ENCODE peak calls at places on chromosomes 5 and 9, in eight cellular contexts. One of them, this sample, is unnamed.

GRCh38 chr5:99614888-99615287 is 686.1 kb upstream of the CHD1 start:
- DNase-seq in astrocyte of the spinal cord: no peak
- DNase-seq in neural progenitor cell: no peak
- DNase-seq in Panc1: no peak
- DNase-seq in gastrocnemius medialis: no peak
- DNase-seq in AG04450: no peak
- DNase-seq in stomach: no peak
- DNase-seq in foreskin fibroblast: no peak
- DNase-seq in this sample: no peak

GRCh38 chr5:90549729-90550275 is 8.8 kb upstream of the ADGRV1 start:
- DNase-seq in gastrocnemius medialis: no peak
- DNase-seq in astrocyte of the spinal cord: no peak
- DNase-seq in foreskin fibroblast: no peak
- DNase-seq in stomach: no peak
- DNase-seq in AG04450: no peak
- DNase-seq in Panc1: no peak
- DNase-seq in neural progenitor cell: no peak
- DNase-seq in this sample: no peak

GRCh38 chr5:135466178-135467050 is 14.3 kb upstream of the TIFAB start:
- DNase-seq in AG04450: no peak
- DNase-seq in gastrocnemius medialis: peak; percentile 52
- DNase-seq in neural progenitor cell: peak; percentile 93
- DNase-seq in astrocyte of the spinal cord: peak; percentile 66
- DNase-seq in foreskin fibroblast: peak; percentile 87
- DNase-seq in stomach: peak; percentile 80
- DNase-seq in Panc1: no peak
- DNase-seq in this sample: peak; percentile 96

GRCh38 chr5:40681351-40682311 is 1.9 kb downstream of the PTGER4 start:
- DNase-seq in AG04450: no peak
- DNase-seq in astrocyte of the spinal cord: peak; percentile 42
- DNase-seq in stomach: peak; percentile 44
- DNase-seq in neural progenitor cell: peak; percentile 63
- DNase-seq in foreskin fibroblast: peak; percentile 73
- DNase-seq in Panc1: no peak
- DNase-seq in gastrocnemius medialis: no peak
- DNase-seq in this sample: peak; percentile 59

GRCh38 chr5:66223637-66224036 is 79.5 kb downstream of the SREK1 start:
- DNase-seq in AG04450: no peak
- DNase-seq in foreskin fibroblast: no peak
- DNase-seq in neural progenitor cell: no peak
- DNase-seq in astrocyte of the spinal cord: no peak
- DNase-seq in gastrocnemius medialis: no peak
- DNase-seq in Panc1: no peak
- DNase-seq in stomach: no peak
- DNase-seq in this sample: peak; percentile 36

GRCh38 chr5:119435436-119436132 is 16.7 kb upstream of the HSD17B4 start:
- DNase-seq in astrocyte of the spinal cord: peak; percentile 59
- DNase-seq in neural progenitor cell: peak; percentile 68
- DNase-seq in gastrocnemius medialis: no peak
- DNase-seq in foreskin fibroblast: peak; percentile 75
- DNase-seq in AG04450: peak; percentile 23
- DNase-seq in Panc1: no peak
- DNase-seq in stomach: peak; percentile 79
- DNase-seq in this sample: no peak

GRCh38 chr9:94853887-94854286 is 127.4 kb downstream of the AOPEP start:
- DNase-seq in astrocyte of the spinal cord: peak; percentile 34
- DNase-seq in foreskin fibroblast: no peak
- DNase-seq in AG04450: no peak
- DNase-seq in Panc1: no peak
- DNase-seq in gastrocnemius medialis: no peak
- DNase-seq in stomach: no peak
- DNase-seq in neural progenitor cell: no peak
- DNase-seq in this sample: no peak

GRCh38 chr5:6742081-6742758 is 29.0 kb downstream of the TENT4A start:
- DNase-seq in Panc1: no peak
- DNase-seq in foreskin fibroblast: no peak
- DNase-seq in AG04450: no peak
- DNase-seq in stomach: no peak
- DNase-seq in neural progenitor cell: no peak
- DNase-seq in astrocyte of the spinal cord: no peak
- DNase-seq in gastrocnemius medialis: no peak
- DNase-seq in this sample: no peak

GRCh38 chr9:7735311-7735710 is 64.3 kb downstream of the DMAC1 start:
- DNase-seq in foreskin fibroblast: no peak
- DNase-seq in AG04450: no peak
- DNase-seq in Panc1: no peak
- DNase-seq in neural progenitor cell: no peak
- DNase-seq in astrocyte of the spinal cord: no peak
- DNase-seq in gastrocnemius medialis: no peak
- DNase-seq in stomach: no peak
- DNase-seq in this sample: no peak

GRCh38 chr5:38291355-38291754 is 33.0 kb downstream of the EGFLAM start:
- DNase-seq in foreskin fibroblast: no peak
- DNase-seq in gastrocnemius medialis: no peak
- DNase-seq in neural progenitor cell: no peak
- DNase-seq in astrocyte of the spinal cord: no peak
- DNase-seq in AG04450: no peak
- DNase-seq in Panc1: no peak
- DNase-seq in stomach: no peak
- DNase-seq in this sample: no peak

GRCh38 chr9:21294325-21294724 is 10.8 kb downstream of the IFNA5 start:
- DNase-seq in Panc1: peak; percentile 42
- DNase-seq in gastrocnemius medialis: no peak
- DNase-seq in stomach: no peak
- DNase-seq in neural progenitor cell: no peak
- DNase-seq in foreskin fibroblast: peak; percentile 51
- DNase-seq in astrocyte of the spinal cord: peak; percentile 46
- DNase-seq in AG04450: no peak
- DNase-seq in this sample: no peak

GRCh38 chr5:38009754-38010386 is 170.0 kb upstream of the GDNF start:
- DNase-seq in AG04450: no peak
- DNase-seq in stomach: no peak
- DNase-seq in Panc1: no peak
- DNase-seq in foreskin fibroblast: no peak
- DNase-seq in gastrocnemius medialis: no peak
- DNase-seq in astrocyte of the spinal cord: no peak
- DNase-seq in neural progenitor cell: no peak
- DNase-seq in this sample: no peak

DNA sequence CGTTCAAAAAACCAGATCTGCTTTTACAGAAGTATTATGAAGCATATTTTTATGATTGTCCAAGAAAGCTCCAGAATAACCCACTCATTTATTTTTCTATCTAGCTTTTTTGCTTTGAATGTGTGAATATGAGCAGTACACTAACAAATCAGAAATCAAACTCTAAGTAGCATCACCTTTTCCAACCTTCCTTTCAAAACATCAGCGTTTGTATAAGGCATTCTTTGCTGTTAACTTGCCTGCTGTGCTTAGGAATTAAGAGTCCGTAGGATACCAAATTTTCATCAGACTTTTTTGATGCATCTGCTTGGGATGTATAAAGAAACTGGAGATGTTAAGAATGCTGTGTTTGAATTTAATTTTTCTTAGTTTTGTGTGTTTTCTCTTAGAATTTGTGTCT is 3.8 kb downstream of the TLE4 start:
- DNase-seq in stomach: no peak
- DNase-seq in gastrocnemius medialis: no peak
- DNase-seq in Panc1: no peak
- DNase-seq in AG04450: no peak
- DNase-seq in astrocyte of the spinal cord: no peak
- DNase-seq in foreskin fibroblast: no peak
- DNase-seq in neural progenitor cell: peak; percentile 39
- DNase-seq in this sample: no peak
- H3K4me3 ChIP-seq in stomach: peak overlapping the region; percentile 13
- H3K4me3 ChIP-seq in gastrocnemius medialis: no peak overlapping the region
- H3K4me3 ChIP-seq in Panc1: no peak overlapping the region
- H3K4me3 ChIP-seq in AG04450: no peak overlapping the region
- H3K4me3 ChIP-seq in astrocyte of the spinal cord: peak overlapping the region; percentile 23
- H3K4me3 ChIP-seq in foreskin fibroblast: peak overlapping the region; percentile 68
- H3K4me3 ChIP-seq in neural progenitor cell: peak overlapping the region; percentile 96
- H3K4me3 ChIP-seq in this sample: no peak overlapping the region

GRCh38 chr9:4293293-4293931 is 6.5 kb downstream of the GLIS3 start:
- DNase-seq in astrocyte of the spinal cord: peak; percentile 97
- DNase-seq in foreskin fibroblast: peak; percentile 92
- DNase-seq in stomach: no peak
- DNase-seq in Panc1: no peak
- DNase-seq in AG04450: peak; percentile 80
- DNase-seq in gastrocnemius medialis: no peak
- DNase-seq in neural progenitor cell: peak; percentile 23
- DNase-seq in this sample: no peak
- H3K4me3 ChIP-seq in astrocyte of the spinal cord: no peak overlapping the region
- H3K4me3 ChIP-seq in foreskin fibroblast: peak overlapping the region; percentile 16
- H3K4me3 ChIP-seq in stomach: no peak overlapping the region
- H3K4me3 ChIP-seq in Panc1: peak overlapping the region; percentile 16
- H3K4me3 ChIP-seq in AG04450: no peak overlapping the region
- H3K4me3 ChIP-seq in gastrocnemius medialis: no peak overlapping the region
- H3K4me3 ChIP-seq in neural progenitor cell: no peak overlapping the region
- H3K4me3 ChIP-seq in this sample: no peak overlapping the region

GRCh38 chr5:3226171-3226570 is 369.5 kb upstream of the IRX1 start:
- DNase-seq in astrocyte of the spinal cord: no peak
- DNase-seq in neural progenitor cell: no peak
- DNase-seq in stomach: no peak
- DNase-seq in foreskin fibroblast: no peak
- DNase-seq in AG04450: no peak
- DNase-seq in Panc1: no peak
- DNase-seq in gastrocnemius medialis: no peak
- DNase-seq in this sample: no peak

GRCh38 chr5:3225201-3225960 is 370.3 kb upstream of the IRX1 start:
- DNase-seq in foreskin fibroblast: no peak
- DNase-seq in neural progenitor cell: no peak
- DNase-seq in astrocyte of the spinal cord: no peak
- DNase-seq in gastrocnemius medialis: no peak
- DNase-seq in stomach: no peak
- DNase-seq in AG04450: no peak
- DNase-seq in Panc1: no peak
- DNase-seq in this sample: no peak

GRCh38 chr5:3230254-3230653 is 365.4 kb upstream of the IRX1 start:
- DNase-seq in gastrocnemius medialis: no peak
- DNase-seq in astrocyte of the spinal cord: no peak
- DNase-seq in neural progenitor cell: no peak
- DNase-seq in Panc1: no peak
- DNase-seq in foreskin fibroblast: no peak
- DNase-seq in stomach: no peak
- DNase-seq in AG04450: no peak
- DNase-seq in this sample: no peak

GRCh38 chr5:3234566-3234965 is 361.1 kb upstream of the IRX1 start:
- DNase-seq in gastrocnemius medialis: no peak
- DNase-seq in neural progenitor cell: no peak
- DNase-seq in stomach: no peak
- DNase-seq in AG04450: no peak
- DNase-seq in Panc1: no peak
- DNase-seq in foreskin fibroblast: no peak
- DNase-seq in astrocyte of the spinal cord: no peak
- DNase-seq in this sample: no peak

DNA sequence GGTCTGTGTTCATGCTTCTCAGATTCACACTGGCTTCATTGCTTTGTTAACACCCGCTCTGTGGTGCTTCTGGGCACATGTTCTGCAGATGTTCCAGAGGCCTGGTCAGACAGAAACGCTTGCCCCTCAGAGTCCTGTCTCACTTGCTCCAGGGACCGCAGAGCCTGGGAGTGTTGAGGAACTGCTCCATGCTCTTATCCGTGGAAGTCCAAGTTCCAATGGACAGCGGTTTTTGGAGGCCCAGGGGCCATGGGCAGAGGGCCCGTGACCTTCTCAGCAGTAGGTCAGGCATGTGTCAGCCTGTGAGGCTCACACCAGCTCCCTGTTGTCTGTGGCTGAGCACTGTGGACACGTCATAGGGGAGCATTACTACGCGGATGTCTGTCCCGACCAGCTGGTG is 364.7 kb upstream of the IRX1 start:
- DNase-seq in gastrocnemius medialis: no peak
- DNase-seq in Panc1: no peak
- DNase-seq in foreskin fibroblast: no peak
- DNase-seq in astrocyte of the spinal cord: no peak
- DNase-seq in stomach: no peak
- DNase-seq in neural progenitor cell: no peak
- DNase-seq in AG04450: no peak
- DNase-seq in this sample: no peak
- H3K4me3 ChIP-seq in gastrocnemius medialis: no peak overlapping the region
- H3K4me3 ChIP-seq in Panc1: no peak overlapping the region
- H3K4me3 ChIP-seq in foreskin fibroblast: no peak overlapping the region
- H3K4me3 ChIP-seq in astrocyte of the spinal cord: no peak overlapping the region
- H3K4me3 ChIP-seq in stomach: no peak overlapping the region
- H3K4me3 ChIP-seq in neural progenitor cell: no peak overlapping the region
- H3K4me3 ChIP-seq in AG04450: no peak overlapping the region
- H3K4me3 ChIP-seq in this sample: no peak overlapping the region

GRCh38 chr9:36138496-36138895 is 2.0 kb downstream of the GLIPR2 start:
- DNase-seq in neural progenitor cell: no peak
- DNase-seq in AG04450: no peak
- DNase-seq in astrocyte of the spinal cord: no peak
- DNase-seq in Panc1: no peak
- DNase-seq in foreskin fibroblast: no peak
- DNase-seq in gastrocnemius medialis: no peak
- DNase-seq in stomach: no peak
- DNase-seq in this sample: no peak

GRCh38 chr9:36136277-36136893 is at the start of gene GLIPR2:
- DNase-seq in neural progenitor cell: peak; percentile 80
- DNase-seq in stomach: peak; percentile 84
- DNase-seq in gastrocnemius medialis: peak; percentile 52
- DNase-seq in foreskin fibroblast: peak; percentile 90
- DNase-seq in AG04450: no peak
- DNase-seq in Panc1: no peak
- DNase-seq in astrocyte of the spinal cord: peak; percentile 57
- DNase-seq in this sample: peak; percentile 96

GRCh38 chr9:36138901-36139300 is 2.4 kb downstream of the GLIPR2 start:
- DNase-seq in stomach: no peak
- DNase-seq in gastrocnemius medialis: no peak
- DNase-seq in astrocyte of the spinal cord: no peak
- DNase-seq in neural progenitor cell: no peak
- DNase-seq in Panc1: no peak
- DNase-seq in AG04450: no peak
- DNase-seq in foreskin fibroblast: no peak
- DNase-seq in this sample: no peak

GRCh38 chr9:36136894-36137391 is 410 bp downstream of the GLIPR2 start:
- DNase-seq in neural progenitor cell: peak; percentile 51
- DNase-seq in AG04450: no peak
- DNase-seq in gastrocnemius medialis: no peak
- DNase-seq in Panc1: no peak
- DNase-seq in astrocyte of the spinal cord: no peak
- DNase-seq in stomach: no peak
- DNase-seq in foreskin fibroblast: peak; percentile 47
- DNase-seq in this sample: no peak

DNA sequence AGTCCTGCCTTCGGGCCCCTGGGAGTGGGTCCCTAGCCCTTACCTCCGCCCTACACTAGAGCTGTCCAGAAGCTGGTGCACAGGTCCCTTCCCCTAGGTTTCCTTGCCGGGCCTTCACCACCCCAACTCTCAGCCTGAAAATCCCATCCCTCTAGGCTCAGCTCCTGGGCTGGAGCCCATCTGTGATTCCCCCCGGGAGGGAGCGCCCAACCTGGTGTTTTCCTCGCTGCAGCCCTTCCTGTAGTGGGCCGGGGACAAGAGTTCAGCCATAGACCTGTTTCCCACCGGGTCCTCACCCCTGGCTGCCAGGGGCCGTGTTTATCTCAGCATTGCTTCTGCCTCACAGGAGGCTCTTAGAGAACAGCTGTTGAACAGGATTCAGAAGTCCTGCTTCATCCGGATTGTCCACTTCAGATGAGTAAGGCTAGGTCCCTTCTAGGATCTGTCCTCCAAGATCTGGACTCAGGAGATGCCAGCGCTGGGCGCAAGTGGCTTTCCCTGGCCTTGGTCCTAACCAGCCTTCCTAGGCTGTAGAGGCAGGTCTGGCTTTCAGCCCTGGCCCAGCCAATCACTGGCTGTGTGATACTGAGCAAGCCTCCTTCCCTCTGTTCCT is 965 bp downstream of the GLIPR2 start:
- DNase-seq in foreskin fibroblast: peak; percentile 38
- DNase-seq in astrocyte of the spinal cord: no peak
- DNase-seq in neural progenitor cell: peak; percentile 27
- DNase-seq in Panc1: no peak
- DNase-seq in AG04450: no peak
- DNase-seq in stomach: no peak
- DNase-seq in gastrocnemius medialis: no peak
- DNase-seq in this sample: peak; percentile 55
- H3K4me3 ChIP-seq in foreskin fibroblast: peak overlapping the region; percentile 80
- H3K4me3 ChIP-seq in astrocyte of the spinal cord: peak overlapping the region; percentile 54
- H3K4me3 ChIP-seq in neural progenitor cell: peak overlapping the region; percentile 84
- H3K4me3 ChIP-seq in Panc1: peak overlapping the region; percentile 61
- H3K4me3 ChIP-seq in AG04450: peak overlapping the region; percentile 76
- H3K4me3 ChIP-seq in stomach: peak overlapping the region; percentile 82
- H3K4me3 ChIP-seq in gastrocnemius medialis: peak overlapping the region; percentile 79
- H3K4me3 ChIP-seq in this sample: peak overlapping the region; percentile 66

This sample was measured in H7.